ENCODE peak calls at places on chromosomes 13 and 19, in ten cellular contexts. X, K, V, C, P, U, W, J, I and H are unnamed samples.

GRCh38 chr19:5036733-5037681 is 68.1 kb downstream of the KDM4B start:
- DNase-seq in K (peak; percentile 84), X (peak; percentile 62), P (no peak), I (no peak), J (peak; percentile 52), U (no peak), W (peak; percentile 47), V (no peak), C (no peak), H (no peak)

GRCh38 chr19:17755977-17756670 is 4.8 kb downstream of the FCHO1 start:
- DNase-seq in J (no peak), V (no peak), K (no peak), P (peak; percentile 22), X (peak; percentile 58), W (peak; percentile 58), U (no peak), C (peak; percentile 89), I (peak; percentile 29), H (no peak)

GRCh38 chr13:35769812-35770211 is 293.3 kb upstream of the MAB21L1 start:
- DNase-seq in I (no peak), C (no peak), W (no peak), V (no peak), K (no peak), P (no peak), X (no peak), U (no peak), J (no peak), H (no peak)

GRCh38 chr19:4916292-4917082 is 7.2 kb downstream of the UHRF1 start:
- DNase-seq in W (no peak), X (no peak), J (no peak), K (no peak), U (no peak), C (no peak), P (no peak), I (no peak), V (no peak), H (peak; percentile 59)

GRCh38 chr13:38830442-38831045 is 143.7 kb downstream of the FREM2 start:
- DNase-seq in W (no peak), V (no peak), X (no peak), P (no peak), U (no peak), I (no peak), K (no peak), C (no peak), J (no peak), H (no peak)

GRCh38 chr13:98984118-98984517 is 6.3 kb upstream of the DOCK9 start:
- DNase-seq in U (no peak), I (no peak), C (no peak), X (no peak), W (no peak), P (peak; percentile 73), J (no peak), K (no peak), V (no peak), H (no peak)

GRCh38 chr19:35262101-35262761 is 6.5 kb upstream of the USF2 start:
- DNase-seq in W (no peak), P (no peak), X (no peak), I (no peak), V (peak; percentile 50), C (no peak), J (no peak), K (peak; percentile 59), U (peak; percentile 37), H (no peak)

GRCh38 chr19:18205180-18205915 is 1.5 kb upstream of the RAB3A start:
- DNase-seq in X (peak; percentile 77), C (peak; percentile 67), I (peak; percentile 54), J (peak; percentile 86), W (peak; percentile 82), V (peak; percentile 87), K (peak; percentile 96), P (peak; percentile 50), U (peak; percentile 75), H (peak; percentile 40)

GRCh38 chr13:83183439-83184149 is 698.7 kb downstream of the SLITRK1 start:
- DNase-seq in X (no peak), V (no peak), U (no peak), W (no peak), P (no peak), J (no peak), C (no peak), I (no peak), K (no peak), H (no peak)

GRCh38 chr13:79646880-79647279 is 165.9 kb downstream of the NDFIP2 start:
- DNase-seq in W (no peak), U (no peak), C (no peak), K (no peak), X (no peak), P (no peak), V (no peak), J (no peak), I (no peak), H (no peak)

GRCh38 chr13:48411281-48412099 is 1.4 kb downstream of the LPAR6 start:
- DNase-seq in I (no peak), W (no peak), V (no peak), U (no peak), P (peak; percentile 32), X (peak; percentile 33), K (no peak), J (no peak), C (no peak), H (peak; percentile 44)

GRCh38 chr13:97238432-97238831 is 16.3 kb downstream of the MBNL2 start:
- DNase-seq in W (no peak), C (no peak), P (no peak), U (no peak), V (no peak), X (no peak), K (no peak), J (no peak), I (no peak), H (no peak)

GRCh38 chr13:42548731-42549554 is 25.0 kb upstream of the TNFSF11 start:
- DNase-seq in C (no peak), K (peak; percentile 67), P (no peak), I (no peak), J (no peak), X (peak; percentile 53), W (peak; percentile 94), U (no peak), V (no peak), H (no peak)

GRCh38 chr19:19217110-19217509 is 5.4 kb downstream of the NCAN start:
- DNase-seq in X (no peak), J (no peak), C (no peak), U (no peak), I (peak; percentile 15), V (no peak), K (no peak), W (peak; percentile 19), P (peak; percentile 64), H (no peak)

GRCh38 chr19:28358604-28359003 is 854.3 kb downstream of the UQCRFS1 start:
- DNase-seq in J (no peak), C (no peak), W (no peak), U (no peak), V (no peak), X (peak; percentile 28), I (no peak), K (no peak), P (no peak), H (no peak)

GRCh38 chr13:33827152-33827551 is 9.2 kb downstream of the RFC3 start:
- DNase-seq in C (no peak), K (no peak), W (no peak), X (no peak), V (no peak), P (no peak), U (no peak), J (no peak), I (no peak), H (no peak)

GRCh38 chr13:33828431-33829129 is 10.6 kb downstream of the RFC3 start:
- DNase-seq in V (no peak), P (no peak), W (no peak), J (no peak), C (no peak), X (no peak), K (no peak), I (no peak), U (no peak), H (no peak)

GRCh38 chr13:33825083-33825482 is 7.1 kb downstream of the RFC3 start:
- DNase-seq in U (no peak), K (no peak), X (no peak), W (no peak), I (no peak), C (no peak), P (no peak), J (no peak), V (no peak), H (no peak)
- H3K36me3 ChIP-seq in U (no peaks in the 10 kb centered on the region), K (no peaks in the 10 kb centered on the region), X (peaks cover 18% of the 10 kb centered on the region), W (no peaks in the 10 kb centered on the region), I (peaks cover 46% of the 10 kb centered on the region), C (peaks cover 70% of the 10 kb centered on the region), P (peaks cover 66% of the 10 kb centered on the region), J (peaks cover 25% of the 10 kb centered on the region), V (no peaks in the 10 kb centered on the region), H (peaks cover 18% of the 10 kb centered on the region)

GRCh38 chr19:14113762-14114414 is 3.7 kb downstream of the PRKACA start:
- DNase-seq in J (peak; percentile 42), I (peak; percentile 20), P (peak; percentile 40), C (peak; percentile 80), X (no peak), U (no peak), W (no peak), K (no peak), V (no peak), H (peak; percentile 40)
- H3K4me1 ChIP-seq in J (peaks cover 85% of the 10 kb centered on the region), I (peaks cover 13% of the 10 kb centered on the region), P (peaks cover 17% of the 10 kb centered on the region), C (peaks cover 34% of the 10 kb centered on the region), X (peaks cover 36% of the 10 kb centered on the region), U (peaks cover 22% of the 10 kb centered on the region), W (peaks cover 30% of the 10 kb centered on the region), K (peaks cover 62% of the 10 kb centered on the region), V (no peaks in the 10 kb centered on the region), H (peaks cover 56% of the 10 kb centered on the region)

GRCh38 chr19:45172173-45172572 is 5.9 kb downstream of the TRAPPC6A start:
- DNase-seq in J (no peak), X (no peak), U (no peak), V (no peak), I (no peak), W (no peak), K (no peak), C (no peak), P (no peak), H (peak; percentile 28)
- H3K27ac ChIP-seq in J (peak overlapping the region; percentile 72), X (no peak overlapping the region), U (no peak overlapping the region), V (no peak overlapping the region), I (no peak overlapping the region), W (no peak overlapping the region), K (no peak overlapping the region), C (no peak overlapping the region), P (no peak overlapping the region), H (peak overlapping the region; percentile 61)

GRCh38 chr19:13955662-13956364 is 3.5 kb downstream of the DCAF15 start:
- DNase-seq in K (no peak), J (no peak), I (no peak), X (no peak), C (no peak), W (no peak), V (no peak), U (no peak), P (no peak), H (no peak)

GRCh38 chr19:13956365-13956744 is 4.0 kb downstream of the DCAF15 start:
- DNase-seq in P (no peak), J (no peak), W (no peak), K (no peak), X (no peak), V (no peak), C (no peak), U (no peak), I (no peak), H (no peak)

GRCh38 chr19:13952154-13953020 is at the start of gene DCAF15:
- DNase-seq in X (peak; percentile 100), J (peak; percentile 99), I (peak; percentile 99), W (peak; percentile 100), K (peak; percentile 100), P (peak; percentile 100), V (peak; percentile 100), C (peak; percentile 100), U (peak; percentile 100), H (peak; percentile 99)

GRCh38 chr19:13953021-13953531 is 767 bp downstream of the DCAF15 start:
- DNase-seq in I (peak; percentile 62), W (peak; percentile 57), C (no peak), V (no peak), P (peak; percentile 46), X (peak; percentile 59), U (no peak), J (no peak), K (peak; percentile 66), H (no peak)

GRCh38 chr19:13954185-13954584 is 1.9 kb downstream of the DCAF15 start:
- DNase-seq in W (no peak), P (no peak), J (no peak), C (no peak), K (peak; percentile 63), V (no peak), I (no peak), U (no peak), X (no peak), H (no peak)
- H3K36me3 ChIP-seq in W (peaks cover 19% of the 10 kb centered on the region), P (peaks cover 26% of the 10 kb centered on the region), J (peaks cover 47% of the 10 kb centered on the region), C (peaks cover 30% of the 10 kb centered on the region), K (peaks cover 18% of the 10 kb centered on the region), V (peaks cover 24% of the 10 kb centered on the region), I (peaks cover 4% of the 10 kb centered on the region), U (peaks cover 3% of the 10 kb centered on the region), X (peaks cover 16% of the 10 kb centered on the region), H (peaks cover 54% of the 10 kb centered on the region)